ENCODE peak calls at places on chromosome 4, in ten cellular contexts. One of them, this sample, is unnamed.

GRCh38 chr4:113921089-113921842 is 58.2 kb downstream of the ARSJ start:
- DNase-seq in caudate nucleus: no peak
- DNase-seq in MM.1S: no peak
- DNase-seq in fibroblast of lung: peak
- DNase-seq in colonic mucosa: no peak
- DNase-seq in PC-3: no peak
- DNase-seq in left ventricle myocardium inferior: no peak
- DNase-seq in cardiac muscle cell: peak
- DNase-seq in aorta: no peak
- DNase-seq in suprapubic skin: no peak
- DNase-seq in this sample: no peak

GRCh38 chr4:185513489-185514181 is 21.7 kb downstream of the PDLIM3 start:
- DNase-seq in left ventricle myocardium inferior: no peak
- DNase-seq in cardiac muscle cell: peak
- DNase-seq in fibroblast of lung: peak
- DNase-seq in colonic mucosa: peak
- DNase-seq in suprapubic skin: no peak
- DNase-seq in caudate nucleus: no peak
- DNase-seq in PC-3: peak
- DNase-seq in aorta: no peak
- DNase-seq in MM.1S: no peak
- DNase-seq in this sample: no peak

GRCh38 chr4:946517-947471 is 14.5 kb downstream of the TMEM175 start:
- DNase-seq in MM.1S: no peak
- DNase-seq in left ventricle myocardium inferior: no peak
- DNase-seq in caudate nucleus: no peak
- DNase-seq in suprapubic skin: no peak
- DNase-seq in aorta: no peak
- DNase-seq in fibroblast of lung: no peak
- DNase-seq in colonic mucosa: no peak
- DNase-seq in cardiac muscle cell: no peak
- DNase-seq in PC-3: no peak
- DNase-seq in this sample: no peak

GRCh38 chr4:7194251-7195137 is 2.2 kb downstream of the SORCS2 start:
- DNase-seq in left ventricle myocardium inferior: peak
- DNase-seq in cardiac muscle cell: peak
- DNase-seq in PC-3: peak
- DNase-seq in caudate nucleus: no peak
- DNase-seq in MM.1S: no peak
- DNase-seq in colonic mucosa: no peak
- DNase-seq in aorta: peak
- DNase-seq in fibroblast of lung: no peak
- DNase-seq in suprapubic skin: peak
- DNase-seq in this sample: no peak

GRCh38 chr4:153789741-153790651 is 1.1 kb upstream of the SFRP2 start:
- DNase-seq in cardiac muscle cell: no peak
- DNase-seq in left ventricle myocardium inferior: no peak
- DNase-seq in suprapubic skin: no peak
- DNase-seq in PC-3: no peak
- DNase-seq in aorta: no peak
- DNase-seq in fibroblast of lung: no peak
- DNase-seq in MM.1S: no peak
- DNase-seq in colonic mucosa: no peak
- DNase-seq in caudate nucleus: no peak
- DNase-seq in this sample: no peak

GRCh38 chr4:103673983-103674382 is 45.8 kb downstream of the TACR3 start:
- DNase-seq in caudate nucleus: no peak
- DNase-seq in colonic mucosa: no peak
- DNase-seq in aorta: no peak
- DNase-seq in cardiac muscle cell: no peak
- DNase-seq in left ventricle myocardium inferior: no peak
- DNase-seq in suprapubic skin: no peak
- DNase-seq in MM.1S: no peak
- DNase-seq in PC-3: no peak
- DNase-seq in fibroblast of lung: no peak
- DNase-seq in this sample: no peak

GRCh38 chr4:17336524-17336941 is 175.4 kb downstream of the QDPR start:
- DNase-seq in colonic mucosa: peak
- DNase-seq in MM.1S: peak
- DNase-seq in cardiac muscle cell: peak
- DNase-seq in suprapubic skin: peak
- DNase-seq in PC-3: no peak
- DNase-seq in caudate nucleus: no peak
- DNase-seq in aorta: no peak
- DNase-seq in left ventricle myocardium inferior: peak
- DNase-seq in fibroblast of lung: peak
- DNase-seq in this sample: no peak

GRCh38 chr4:53463340-53463739 is 85.9 kb downstream of the FIP1L1 start:
- DNase-seq in left ventricle myocardium inferior: no peak
- DNase-seq in suprapubic skin: no peak
- DNase-seq in PC-3: no peak
- DNase-seq in colonic mucosa: no peak
- DNase-seq in aorta: no peak
- DNase-seq in fibroblast of lung: no peak
- DNase-seq in cardiac muscle cell: no peak
- DNase-seq in caudate nucleus: no peak
- DNase-seq in MM.1S: no peak
- DNase-seq in this sample: no peak

GRCh38 chr4:137523329-137523728 is 9.0 kb downstream of the PCDH18 start:
- DNase-seq in cardiac muscle cell: no peak
- DNase-seq in PC-3: no peak
- DNase-seq in suprapubic skin: no peak
- DNase-seq in colonic mucosa: no peak
- DNase-seq in caudate nucleus: no peak
- DNase-seq in MM.1S: no peak
- DNase-seq in fibroblast of lung: no peak
- DNase-seq in aorta: no peak
- DNase-seq in left ventricle myocardium inferior: no peak
- DNase-seq in this sample: no peak

GRCh38 chr4:182920676-182921075 is 3.5 kb upstream of the DCTD start:
- DNase-seq in aorta: no peak
- DNase-seq in suprapubic skin: no peak
- DNase-seq in PC-3: no peak
- DNase-seq in MM.1S: no peak
- DNase-seq in cardiac muscle cell: no peak
- DNase-seq in colonic mucosa: no peak
- DNase-seq in fibroblast of lung: no peak
- DNase-seq in caudate nucleus: no peak
- DNase-seq in left ventricle myocardium inferior: no peak
- DNase-seq in this sample: no peak

GRCh38 chr4:96652158-96652557 is 812.3 kb downstream of the PDHA2 start:
- DNase-seq in aorta: no peak
- DNase-seq in colonic mucosa: no peak
- DNase-seq in PC-3: peak
- DNase-seq in cardiac muscle cell: no peak
- DNase-seq in caudate nucleus: no peak
- DNase-seq in fibroblast of lung: peak
- DNase-seq in left ventricle myocardium inferior: no peak
- DNase-seq in MM.1S: no peak
- DNase-seq in suprapubic skin: no peak
- DNase-seq in this sample: no peak

GRCh38 chr4:53541577-53542206 is 49.6 kb downstream of the LNX1 start:
- DNase-seq in left ventricle myocardium inferior: no peak
- DNase-seq in aorta: no peak
- DNase-seq in MM.1S: no peak
- DNase-seq in fibroblast of lung: peak
- DNase-seq in cardiac muscle cell: peak
- DNase-seq in PC-3: peak
- DNase-seq in colonic mucosa: no peak
- DNase-seq in caudate nucleus: no peak
- DNase-seq in suprapubic skin: no peak
- DNase-seq in this sample: peak

GRCh38 chr4:8006471-8006870 is 66.8 kb upstream of the AFAP1 start:
- DNase-seq in cardiac muscle cell: no peak
- DNase-seq in MM.1S: no peak
- DNase-seq in PC-3: no peak
- DNase-seq in aorta: no peak
- DNase-seq in suprapubic skin: no peak
- DNase-seq in fibroblast of lung: no peak
- DNase-seq in caudate nucleus: no peak
- DNase-seq in colonic mucosa: no peak
- DNase-seq in left ventricle myocardium inferior: no peak
- DNase-seq in this sample: no peak

GRCh38 chr4:54683616-54684346 is 26.0 kb downstream of the KIT start:
- DNase-seq in left ventricle myocardium inferior: no peak
- DNase-seq in suprapubic skin: no peak
- DNase-seq in cardiac muscle cell: peak
- DNase-seq in caudate nucleus: no peak
- DNase-seq in fibroblast of lung: no peak
- DNase-seq in PC-3: peak
- DNase-seq in colonic mucosa: no peak
- DNase-seq in MM.1S: peak
- DNase-seq in aorta: no peak
- DNase-seq in this sample: no peak

GRCh38 chr4:185066179-185066578 is 47.9 kb downstream of the HELT start:
- DNase-seq in colonic mucosa: no peak
- DNase-seq in MM.1S: no peak
- DNase-seq in fibroblast of lung: no peak
- DNase-seq in aorta: no peak
- DNase-seq in left ventricle myocardium inferior: no peak
- DNase-seq in cardiac muscle cell: no peak
- DNase-seq in caudate nucleus: no peak
- DNase-seq in PC-3: no peak
- DNase-seq in suprapubic skin: no peak
- DNase-seq in this sample: no peak

GRCh38 chr4:74056114-74056857 is 17.8 kb upstream of the CXCL3 start:
- DNase-seq in MM.1S: no peak
- DNase-seq in caudate nucleus: no peak
- DNase-seq in left ventricle myocardium inferior: no peak
- DNase-seq in suprapubic skin: no peak
- DNase-seq in aorta: no peak
- DNase-seq in cardiac muscle cell: peak
- DNase-seq in fibroblast of lung: peak
- DNase-seq in PC-3: peak
- DNase-seq in colonic mucosa: no peak
- DNase-seq in this sample: no peak

DNA sequence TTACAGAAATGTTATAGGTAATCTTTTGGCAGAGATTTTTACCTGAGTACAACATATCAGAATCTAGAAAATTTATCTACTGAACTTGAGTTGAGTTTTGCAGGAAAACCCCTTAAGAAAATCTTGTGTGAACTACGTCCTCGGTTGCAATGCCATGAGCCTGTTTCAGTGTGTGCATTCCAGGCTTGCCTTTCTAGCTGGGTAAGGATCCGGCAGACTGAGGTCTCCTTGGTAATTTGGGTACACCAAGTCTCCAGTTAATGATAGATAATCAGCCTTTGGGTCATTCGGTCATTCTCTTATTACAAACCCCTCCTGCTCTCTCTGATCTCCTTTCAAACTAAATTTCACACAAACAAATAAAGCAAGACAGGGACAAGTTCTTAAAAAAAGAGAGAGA is 5.9 kb upstream of the HAND2 start:
- DNase-seq in aorta: no peak
- DNase-seq in caudate nucleus: no peak
- DNase-seq in suprapubic skin: no peak
- DNase-seq in colonic mucosa: no peak
- DNase-seq in fibroblast of lung: no peak
- DNase-seq in left ventricle myocardium inferior: no peak
- DNase-seq in cardiac muscle cell: no peak
- DNase-seq in PC-3: no peak
- DNase-seq in MM.1S: no peak
- DNase-seq in this sample: no peak
- H3K27ac ChIP-seq in aorta: no peak
- H3K27ac ChIP-seq in caudate nucleus: no peak
- H3K27ac ChIP-seq in suprapubic skin: no peak
- H3K27ac ChIP-seq in colonic mucosa: no peak
- H3K27ac ChIP-seq in fibroblast of lung: no peak
- H3K27ac ChIP-seq in left ventricle myocardium inferior: peak
- H3K27ac ChIP-seq in cardiac muscle cell: no peak
- H3K27ac ChIP-seq in PC-3: no peak
- H3K27ac ChIP-seq in MM.1S: no peak
- H3K27ac ChIP-seq in this sample: no peak

DNA sequence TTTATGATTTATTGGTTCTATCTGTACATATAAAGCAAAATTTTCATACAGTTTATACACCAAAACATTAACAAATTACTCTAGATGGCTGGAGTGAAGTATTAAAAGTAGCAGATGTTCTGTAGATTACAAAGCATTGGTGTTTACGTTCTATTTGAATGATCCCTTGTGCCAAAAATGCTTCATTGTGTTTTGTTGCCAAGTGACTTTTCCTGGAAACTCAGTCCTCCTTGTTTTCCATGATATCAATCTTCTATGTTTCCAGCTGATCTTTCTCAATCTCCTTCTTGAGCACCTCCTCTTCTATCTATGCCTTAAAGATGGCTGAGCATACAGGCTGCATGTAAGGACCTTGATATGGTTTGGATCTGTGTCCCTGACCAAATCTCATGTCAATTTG is 263.6 kb upstream of the CTSO start:
- DNase-seq in colonic mucosa: no peak
- DNase-seq in fibroblast of lung: no peak
- DNase-seq in caudate nucleus: no peak
- DNase-seq in aorta: no peak
- DNase-seq in MM.1S: no peak
- DNase-seq in left ventricle myocardium inferior: no peak
- DNase-seq in suprapubic skin: no peak
- DNase-seq in PC-3: no peak
- DNase-seq in cardiac muscle cell: no peak
- DNase-seq in this sample: no peak
- H3K27ac ChIP-seq in colonic mucosa: no peak
- H3K27ac ChIP-seq in fibroblast of lung: no peak
- H3K27ac ChIP-seq in caudate nucleus: no peak
- H3K27ac ChIP-seq in aorta: no peak
- H3K27ac ChIP-seq in MM.1S: no peak
- H3K27ac ChIP-seq in left ventricle myocardium inferior: no peak
- H3K27ac ChIP-seq in suprapubic skin: no peak
- H3K27ac ChIP-seq in PC-3: no peak
- H3K27ac ChIP-seq in cardiac muscle cell: no peak
- H3K27ac ChIP-seq in this sample: no peak

DNA sequence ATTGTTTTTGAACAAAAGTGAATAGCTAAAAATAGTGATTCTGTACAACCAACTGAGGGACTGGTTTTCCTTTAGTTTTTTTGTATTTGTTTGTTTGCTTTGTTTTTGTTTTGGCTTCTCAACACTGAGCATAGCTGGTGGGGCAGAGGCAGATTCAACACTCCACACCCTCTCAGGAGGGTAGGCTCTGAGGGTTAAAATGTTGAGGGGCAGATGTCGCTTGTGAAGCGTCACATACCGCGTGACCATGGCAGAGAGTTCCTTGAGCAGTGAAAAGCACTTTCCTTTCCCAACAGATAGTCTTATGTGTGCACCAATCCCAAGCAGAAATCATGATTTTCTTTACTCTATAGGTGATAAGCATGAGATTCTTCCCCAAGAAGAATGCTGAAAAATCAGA is 155.0 kb downstream of the PALLD start:
- DNase-seq in fibroblast of lung: no peak
- DNase-seq in caudate nucleus: no peak
- DNase-seq in suprapubic skin: no peak
- DNase-seq in PC-3: no peak
- DNase-seq in left ventricle myocardium inferior: no peak
- DNase-seq in MM.1S: no peak
- DNase-seq in aorta: no peak
- DNase-seq in cardiac muscle cell: no peak
- DNase-seq in colonic mucosa: no peak
- DNase-seq in this sample: no peak
- H3K27ac ChIP-seq in fibroblast of lung: no peak
- H3K27ac ChIP-seq in caudate nucleus: no peak
- H3K27ac ChIP-seq in suprapubic skin: no peak
- H3K27ac ChIP-seq in PC-3: no peak
- H3K27ac ChIP-seq in left ventricle myocardium inferior: no peak
- H3K27ac ChIP-seq in MM.1S: no peak
- H3K27ac ChIP-seq in aorta: no peak
- H3K27ac ChIP-seq in cardiac muscle cell: no peak
- H3K27ac ChIP-seq in colonic mucosa: no peak
- H3K27ac ChIP-seq in this sample: no peak

GRCh38 chr4:75555294-75556164 is at the start of gene ODAPH:
- DNase-seq in fibroblast of lung: peak
- DNase-seq in MM.1S: peak
- DNase-seq in colonic mucosa: no peak
- DNase-seq in left ventricle myocardium inferior: no peak
- DNase-seq in aorta: no peak
- DNase-seq in PC-3: peak
- DNase-seq in caudate nucleus: no peak
- DNase-seq in cardiac muscle cell: no peak
- DNase-seq in suprapubic skin: no peak
- DNase-seq in this sample: no peak
- H3K27ac ChIP-seq in fibroblast of lung: no peak
- H3K27ac ChIP-seq in MM.1S: peak
- H3K27ac ChIP-seq in colonic mucosa: no peak
- H3K27ac ChIP-seq in left ventricle myocardium inferior: no peak
- H3K27ac ChIP-seq in aorta: no peak
- H3K27ac ChIP-seq in PC-3: peak
- H3K27ac ChIP-seq in caudate nucleus: no peak
- H3K27ac ChIP-seq in cardiac muscle cell: no peak
- H3K27ac ChIP-seq in suprapubic skin: no peak
- H3K27ac ChIP-seq in this sample: peak